ENCODE peak calls at places on chromosomes 7 and 10, in four cellular contexts. S is A549, F is GM23338, O is K562. K is an unnamed sample.

GRCh38 chr7:16644987-16645592 is 464 bp downstream of the ANKMY2 start:
- DNase-seq in F (peak), O (peak), S (no peak), K (no peak)

GRCh38 chr7:99788554-99788953 is 4.6 kb upstream of the CYP3A4 start:
- DNase-seq in F (no peak), O (no peak), S (no peak), K (no peak)

GRCh38 chr7:77417801-77418200 is 1.7 kb upstream of the GSAP start:
- DNase-seq in F (no peak), O (no peak), S (no peak), K (no peak)

GRCh38 chr10:43120948-43121290 is 17.3 kb upstream of the CSGALNACT2 start:
- DNase-seq in S (no peak), O (no peak), F (no peak), K (no peak)

GRCh38 chr7:4406288-4407058 is 275.6 kb upstream of the FOXK1 start:
- DNase-seq in O (no peak), S (peak), F (peak), K (peak)

GRCh38 chr7:7642081-7642480 is 1.5 kb downstream of the UMAD1 start:
- DNase-seq in F (no peak), O (no peak), S (no peak), K (no peak)

GRCh38 chr10:3829193-3830050 is 44.4 kb upstream of the KLF6 start:
- DNase-seq in O (no peak), F (peak), S (no peak), K (no peak)

GRCh38 chr7:36165059-36165458 is 12.0 kb downstream of the EEPD1 start:
- DNase-seq in F (no peak), O (no peak), S (no peak), K (peak)

GRCh38 chr10:34046651-34047050 is 712.2 kb upstream of the NRP1 start:
- DNase-seq in O (no peak), F (no peak), S (no peak), K (no peak)
- TF ChIP-seq JUNB in O (no peak), F (no peak), S (no peak), K (no peak)

DNA sequence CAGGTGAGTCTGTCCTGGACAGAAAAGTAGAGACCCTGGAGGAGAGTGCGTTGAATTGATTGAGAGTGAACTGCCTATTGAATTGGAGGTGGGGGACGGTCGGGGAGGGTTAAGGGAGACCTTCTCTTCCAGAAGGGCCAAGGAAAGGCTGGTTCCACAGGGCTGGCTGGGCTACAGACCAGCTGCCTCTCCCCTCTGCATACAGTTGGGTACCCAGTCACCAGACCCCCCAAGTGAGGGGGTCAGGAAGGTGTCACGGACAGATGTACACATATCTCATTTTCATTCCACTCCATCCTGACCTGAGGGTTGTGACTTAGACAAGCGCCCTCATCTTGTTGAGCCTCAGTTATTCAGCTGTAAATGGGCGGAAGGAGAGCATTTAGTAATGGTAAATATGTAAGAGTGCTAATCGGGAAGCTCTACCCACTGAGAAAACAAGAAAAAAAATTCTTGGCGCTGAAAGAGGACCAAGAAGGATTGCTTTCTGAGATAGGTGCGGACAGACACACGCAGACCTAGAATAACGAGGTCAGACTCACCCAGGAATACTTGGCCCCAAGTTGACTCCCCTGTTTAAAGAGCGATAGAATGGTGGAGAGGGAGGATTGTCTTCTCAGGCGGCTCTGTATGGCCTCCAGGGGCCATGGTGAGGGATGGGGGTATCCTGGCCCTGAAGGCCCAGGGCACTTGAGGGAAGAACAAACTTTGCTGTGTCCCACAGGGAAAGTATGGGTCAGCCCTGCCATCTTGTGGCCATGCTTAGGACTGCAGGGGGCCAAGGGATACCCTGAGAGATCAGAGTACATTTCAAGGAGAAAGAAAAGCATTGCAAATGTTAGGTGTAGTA is 7.2 kb upstream of the MBL2 start:
- DNase-seq in O (peak), F (peak), S (peak), K (peak)
- TF ChIP-seq JUNB in O (no peak), F (no peak), S (no peak), K (no peak)

GRCh38 chr7:23467731-23468720 is 2.3 kb downstream of the IGF2BP3 start:
- DNase-seq in F (peak), S (peak), O (peak), K (peak)
- TF ChIP-seq JUNB in F (no peak), S (no peak), O (no peak), K (no peak)

GRCh38 chr10:84820121-84820520 is 491.7 kb downstream of the CCSER2 start:
- DNase-seq in S (peak), F (no peak), O (no peak), K (peak)
- TF ChIP-seq JUNB in S (no peak), F (no peak), O (no peak), K (no peak)

K was measured in HepG2.